ENCODE peak calls at places on chromosomes 11 and 22, in nine cellular contexts. H, M, K, O, I, X, V, Z and D are unnamed samples.

GRCh38 chr11:6320411-6321207 is at the start of gene CAVIN3:
- DNase-seq in H (peak; percentile 59), M (no peak), K (peak; percentile 75), O (peak; percentile 4), I (peak; percentile 34), X (peak; percentile 26), V (peak; percentile 88), Z (no peak), D (no peak)

GRCh38 chr11:125494987-125495725 is 909 bp downstream of the FEZ1 start:
- DNase-seq in H (peak; percentile 53), M (no peak), K (peak; percentile 29), O (no peak), I (no peak), X (peak; percentile 16), V (peak; percentile 87), Z (no peak), D (no peak)

GRCh38 chr22:44369241-44369652 is 56.5 kb upstream of the SHISAL1 start:
- DNase-seq in H (no peak), M (no peak), K (peak; percentile 14), O (no peak), I (no peak), X (no peak), V (no peak), Z (no peak), D (no peak)

GRCh38 chr11:11843233-11843632 is 1.5 kb downstream of the USP47 start:
- DNase-seq in H (no peak), M (peak; percentile 24), K (no peak), O (no peak), I (no peak), X (no peak), V (peak; percentile 16), Z (no peak), D (no peak)

GRCh38 chr22:22748297-22748743 is 103.9 kb downstream of the GGTLC2 start:
- DNase-seq in H (peak; percentile 9), M (peak; percentile 5), K (peak; percentile 58), O (peak; percentile 35), I (peak; percentile 63), X (no peak), V (peak; percentile 62), Z (no peak), D (peak; percentile 39)

GRCh38 chr11:91802475-91802874 is 422.1 kb upstream of the FAT3 start:
- DNase-seq in H (no peak), M (no peak), K (no peak), O (no peak), I (no peak), X (no peak), V (no peak), Z (no peak), D (no peak)

GRCh38 chr22:33867118-33867863 is 53.0 kb downstream of the LARGE1 start:
- DNase-seq in H (no peak), M (no peak), K (peak; percentile 62), O (no peak), I (no peak), X (no peak), V (no peak), Z (no peak), D (no peak)

GRCh38 chr22:17830041-17830961 is 56.0 kb upstream of the BID start:
- DNase-seq in H (peak; percentile 83), M (peak; percentile 70), K (peak; percentile 93), O (peak; percentile 79), I (peak; percentile 80), X (peak; percentile 88), V (peak; percentile 89), Z (peak; percentile 38), D (peak; percentile 76)

GRCh38 chr22:30265851-30266444 is 703 bp downstream of the OSM start:
- DNase-seq in H (no peak), M (no peak), K (peak; percentile 69), O (peak; percentile 79), I (peak; percentile 88), X (no peak), V (no peak), Z (peak; percentile 80), D (peak; percentile 80)

GRCh38 chr11:20162824-20163777 is 2.8 kb upstream of the DBX1 start:
- DNase-seq in H (peak; percentile 73), M (no peak), K (peak; percentile 17), O (no peak), I (no peak), X (peak; percentile 35), V (peak; percentile 85), Z (no peak), D (no peak)

GRCh38 chr11:32829680-32830412 is at the start of gene PRRG4:
- DNase-seq in H (peak; percentile 32), M (peak; percentile 55), K (peak; percentile 92), O (no peak), I (no peak), X (peak; percentile 51), V (peak; percentile 52), Z (peak; percentile 37), D (peak; percentile 62)

GRCh38 chr11:131397666-131398065 is 27.3 kb downstream of the NTM start:
- DNase-seq in H (no peak), M (no peak), K (no peak), O (no peak), I (no peak), X (no peak), V (peak; percentile 22), Z (no peak), D (no peak)

GRCh38 chr11:44505591-44506054 is 59.8 kb upstream of the CD82 start:
- DNase-seq in H (no peak), M (no peak), K (no peak), O (no peak), I (no peak), X (no peak), V (no peak), Z (no peak), D (no peak)

GRCh38 chr11:118241191-118242098 is 10.7 kb downstream of the MPZL3 start:
- DNase-seq in H (no peak), M (no peak), K (peak; percentile 49), O (peak; percentile 65), I (no peak), X (no peak), V (no peak), Z (peak; percentile 100), D (peak; percentile 31)

GRCh38 chr22:39705386-39705785 is 134.8 kb downstream of the CACNA1I start:
- DNase-seq in H (no peak), M (no peak), K (no peak), O (no peak), I (no peak), X (no peak), V (no peak), Z (no peak), D (no peak)